ENCODE peak calls at places on chromosomes 11 and 22, in seven cellular contexts. P is heart left ventricle, E is cardiac muscle cell, J is tibial nerve, B is MM.1S, X is uterus, O is brain microvascular endothelial cell. S is an unnamed sample.

GRCh38 chr22:48204296-48204695 is 1441.8 kb downstream of the TBC1D22A start:
- DNase-seq in B (no peak), O (no peak), J (no peak), P (no peak), E (no peak), X (no peak), S (no peak)

GRCh38 chr11:104582431-104582830 is 315.8 kb downstream of the CASP12 start:
- DNase-seq in B (no peak), E (no peak), J (no peak), P (no peak), O (no peak), X (no peak), S (no peak)

GRCh38 chr11:64545605-64546004 is 45.4 kb upstream of the SLC22A12 start:
- DNase-seq in B (no peak), X (no peak), O (peak), E (peak), J (no peak), P (no peak), S (no peak)

GRCh38 chr11:103806130-103806900 is 230.1 kb upstream of the DDI1 start:
- DNase-seq in O (peak), E (peak), X (no peak), B (no peak), J (peak), P (no peak), S (no peak)

GRCh38 chr11:48019230-48019584 is 38.8 kb downstream of the PTPRJ start:
- DNase-seq in X (no peak), E (peak), P (no peak), B (no peak), J (no peak), O (no peak), S (no peak)

GRCh38 chr11:17864478-17864941 is 129.9 kb downstream of the KCNC1 start:
- DNase-seq in E (no peak), P (no peak), X (no peak), J (no peak), O (no peak), B (peak), S (no peak)

GRCh38 chr11:70483077-70483861 is 84.9 kb downstream of the CTTN start:
- DNase-seq in E (peak), O (peak), P (peak), B (no peak), X (no peak), J (peak), S (no peak)

GRCh38 chr11:92886243-92886905 is 83.1 kb upstream of the MTNR1B start:
- DNase-seq in J (peak), B (peak), O (peak), P (peak), X (no peak), E (peak), S (no peak)

GRCh38 chr22:35349368-35349703 is 31.6 kb upstream of the HMOX1 start:
- DNase-seq in B (no peak), P (no peak), X (no peak), O (no peak), E (no peak), J (no peak), S (no peak)

GRCh38 chr22:23219787-23220484 is 39.6 kb downstream of the BCR start:
- DNase-seq in O (peak), B (no peak), X (no peak), J (no peak), P (no peak), E (peak), S (no peak)

GRCh38 chr11:76781046-76781801 is 1.9 kb upstream of the TSKU start:
- DNase-seq in J (no peak), B (no peak), X (no peak), E (no peak), P (no peak), O (no peak), S (no peak)

GRCh38 chr11:2833051-2833937 is 52.3 kb downstream of the CDKN1C start:
- DNase-seq in B (no peak), X (no peak), O (no peak), P (no peak), E (no peak), J (no peak), S (no peak)

GRCh38 chr22:20211997-20212753 is 55.9 kb downstream of the RTN4R start:
- DNase-seq in B (peak), J (no peak), P (peak), X (peak), E (peak), O (peak), S (no peak)

GRCh38 chr11:118234833-118235232 is 10.0 kb upstream of the JAML start:
- DNase-seq in P (no peak), X (no peak), O (no peak), B (no peak), E (no peak), J (no peak), S (no peak)

GRCh38 chr22:19128946-19129727 is 2.0 kb upstream of the TSSK2 start:
- DNase-seq in E (no peak), X (no peak), B (no peak), J (no peak), O (no peak), P (no peak), S (no peak)

GRCh38 chr11:111562692-111563389 is 22.3 kb downstream of the LAYN start:
- DNase-seq in O (no peak), P (no peak), B (no peak), X (no peak), J (no peak), E (no peak), S (no peak)
- H3K27ac ChIP-seq in O (no peak), P (no peak), B (no peak), X (peak), J (no peak), E (no peak), S (no peak)

DNA sequence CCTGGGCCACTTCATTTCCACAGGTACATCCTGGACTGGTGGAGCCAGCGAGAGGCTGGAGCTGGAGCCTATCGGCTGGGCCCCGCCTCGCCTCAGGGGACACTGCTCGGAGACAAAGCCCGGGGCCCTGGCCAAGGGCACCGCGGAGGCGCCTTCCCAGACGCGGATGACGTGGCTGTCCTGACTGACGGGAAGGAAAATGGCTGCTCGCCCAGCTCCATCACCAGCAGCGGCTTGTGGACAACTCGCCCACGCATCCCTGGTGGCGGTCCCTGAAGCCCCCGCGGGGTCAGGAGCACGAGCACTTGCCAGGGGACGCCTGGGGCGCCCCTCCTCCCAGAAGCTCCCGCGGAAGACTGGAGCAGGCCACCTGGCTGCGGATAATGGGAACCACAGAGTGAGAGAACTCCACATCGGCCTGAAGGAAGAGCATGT is 49.6 kb downstream of the CECR2 start:
- DNase-seq in X (no peak), E (no peak), P (no peak), O (no peak), B (no peak), J (no peak), S (no peak)
- TF ChIP-seq CTCF in X (no peak), E (no peak), P (no peak), O (no peak), B (no peak), J (no peak), S (no peak)

GRCh38 chr11:87353904-87354303 is 316.2 kb downstream of the TMEM135 start:
- DNase-seq in E (no peak), X (no peak), B (no peak), O (no peak), P (peak), J (no peak), S (no peak)
- H3K27ac ChIP-seq in E (no peak), X (no peak), B (peak), O (no peak), P (no peak), J (no peak), S (no peak)

GRCh38 chr11:61083601-61084147 is 18.6 kb upstream of the CD5 start:
- DNase-seq in O (no peak), P (no peak), J (no peak), E (no peak), X (no peak), B (no peak), S (peak)
- TF ChIP-seq CTCF in O (no peak), P (no peak), J (no peak), E (no peak), X (no peak), B (no peak), S (no peak)

GRCh38 chr11:75325713-75326438 is 25.6 kb downstream of the ARRB1 start:
- DNase-seq in O (peak), X (peak), J (no peak), E (peak), P (peak), B (no peak), S (peak)
- H3K27ac ChIP-seq in O (peak), X (peak), J (peak), E (no peak), P (peak), B (no peak), S (no peak)

DNA sequence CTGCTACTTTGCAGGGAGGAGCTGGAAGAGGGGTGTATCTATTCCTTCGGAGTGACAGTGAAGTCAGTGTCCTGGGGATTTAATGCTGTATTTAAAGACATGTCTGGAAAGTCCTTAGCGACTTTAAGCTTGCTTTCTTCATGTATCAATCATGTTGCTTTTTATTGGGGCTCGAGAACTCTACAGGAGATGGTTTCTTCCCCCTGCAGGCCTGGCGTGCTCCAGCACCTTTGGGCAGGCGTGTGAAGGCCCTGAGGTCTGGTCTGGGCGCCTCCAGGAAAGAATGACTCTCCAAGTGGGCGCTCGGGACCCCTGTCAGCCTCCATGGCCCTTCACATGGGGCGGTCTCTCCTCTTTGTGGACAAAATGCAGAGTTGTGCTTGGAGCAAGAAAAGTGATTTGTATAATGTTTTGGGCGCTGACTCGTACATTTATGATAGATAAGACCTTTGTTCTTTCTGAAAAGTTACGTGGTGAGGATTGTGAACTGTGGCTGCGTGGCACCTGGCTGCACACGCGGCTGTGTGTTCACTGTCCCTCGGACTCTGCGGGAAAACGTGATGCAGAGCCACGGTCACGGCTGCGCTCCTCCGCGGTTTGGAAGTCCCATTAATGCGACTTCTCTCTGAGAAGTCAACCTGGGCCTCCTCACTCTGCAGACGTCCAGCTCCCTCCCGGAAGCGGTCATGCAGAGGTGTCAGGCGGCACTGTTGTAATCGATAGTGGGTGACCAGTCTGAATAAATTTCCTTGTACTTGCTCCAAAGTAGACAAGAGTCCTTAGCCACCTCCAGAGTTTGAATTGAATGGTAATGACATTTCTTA is 282.5 kb downstream of the TBC1D22A start:
- DNase-seq in J (no peak), E (no peak), X (no peak), O (no peak), B (no peak), P (no peak), S (no peak)
- TF ChIP-seq CTCF in J (no peak), E (no peak), X (no peak), O (no peak), B (no peak), P (no peak), S (no peak)

GRCh38 chr11:45021692-45022130 is 71.0 kb upstream of the TP53I11 start:
- DNase-seq in P (peak), E (peak), X (peak), J (peak), O (no peak), B (peak), S (no peak)
- H3K27ac ChIP-seq in P (peak), E (no peak), X (peak), J (peak), O (no peak), B (peak), S (no peak)

GRCh38 chr11:36162909-36163434 is 126.3 kb downstream of the COMMD9 start:
- DNase-seq in J (no peak), B (no peak), O (no peak), P (peak), E (peak), X (no peak), S (no peak)

GRCh38 chr11:36162282-36162825 is 126.9 kb downstream of the COMMD9 start:
- DNase-seq in P (no peak), O (no peak), E (peak), X (no peak), B (no peak), J (no peak), S (no peak)

GRCh38 chr11:36165638-36166389 is 123.4 kb downstream of the COMMD9 start:
- DNase-seq in P (no peak), X (no peak), E (no peak), J (no peak), O (no peak), B (no peak), S (no peak)

GRCh38 chr11:36167073-36167472 is 122.2 kb downstream of the COMMD9 start:
- DNase-seq in B (no peak), J (no peak), P (no peak), X (no peak), O (no peak), E (no peak), S (no peak)

DNA sequence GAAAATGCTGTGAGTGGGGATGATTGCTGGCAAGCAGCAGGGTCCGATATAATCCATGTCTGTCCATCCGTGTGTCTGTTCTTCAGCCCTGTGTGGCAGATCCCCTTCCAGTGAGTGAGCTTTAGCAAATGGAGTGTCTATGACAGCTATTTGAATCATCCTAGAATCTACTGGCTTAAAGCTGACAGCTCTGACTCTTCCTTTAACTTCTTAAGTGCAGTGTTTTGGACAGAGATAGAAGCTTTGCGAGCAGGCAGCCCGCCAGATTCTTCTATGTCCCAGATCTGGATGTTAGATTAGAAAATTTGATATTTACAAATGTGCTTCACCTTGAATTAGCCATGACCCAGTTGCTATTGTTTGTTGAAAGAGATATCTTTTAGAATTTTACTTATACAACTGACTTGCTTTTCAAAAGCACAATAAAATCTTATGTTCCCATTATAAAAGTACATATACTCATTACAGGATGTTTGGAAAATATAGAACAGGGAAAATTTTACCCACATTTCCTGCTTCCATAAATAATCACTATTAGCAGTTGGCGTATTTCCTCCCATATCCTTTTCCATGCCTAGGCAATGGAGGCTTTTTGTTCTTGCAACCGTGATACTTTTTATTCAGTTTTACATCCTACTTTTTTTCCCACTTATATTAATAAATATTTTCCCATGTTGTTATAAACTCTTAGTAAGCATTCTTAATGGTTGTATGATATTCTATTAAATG is 124.5 kb downstream of the COMMD9 start:
- DNase-seq in O (peak), P (no peak), B (no peak), E (no peak), X (no peak), J (no peak), S (no peak)
- TF ChIP-seq CTCF in O (no peak), P (no peak), B (no peak), E (no peak), X (no peak), J (no peak), S (no peak)

GRCh38 chr11:113613619-113614018 is 92.5 kb downstream of the TMPRSS5 start:
- DNase-seq in E (no peak), J (no peak), O (no peak), X (no peak), P (no peak), B (no peak), S (no peak)
- H3K27ac ChIP-seq in E (no peak), J (no peak), O (no peak), X (no peak), P (no peak), B (no peak), S (no peak)

S was measured in CD8-positive, alpha-beta T cell.